ENCODE peak calls at places on chromosomes 4 and X, in six cellular contexts. One of them, this sample, is unnamed.

GRCh38 chr4:180296036-180296599 is 1947.1 kb upstream of the TENM3 start:
- DNase-seq in NB4: no peak
- DNase-seq in glutamatergic neuron: no peak
- DNase-seq in left lung: no peak
- DNase-seq in HFFc6: no peak
- DNase-seq in ovary: no peak
- DNase-seq in this sample: no peak

GRCh38 chr4:182955411-182955810 is 38.2 kb upstream of the DCTD start:
- DNase-seq in NB4: no peak
- DNase-seq in glutamatergic neuron: no peak
- DNase-seq in left lung: no peak
- DNase-seq in HFFc6: peak; percentile 73
- DNase-seq in ovary: no peak
- DNase-seq in this sample: no peak

GRCh38 chr4:182628000-182628399 is 289.2 kb downstream of the DCTD start:
- DNase-seq in NB4: no peak
- DNase-seq in glutamatergic neuron: no peak
- DNase-seq in left lung: no peak
- DNase-seq in HFFc6: no peak
- DNase-seq in ovary: no peak
- DNase-seq in this sample: no peak

GRCh38 chr4:185318679-185319078 is 77.0 kb downstream of the LRP2BP start:
- DNase-seq in NB4: peak; percentile 49
- DNase-seq in glutamatergic neuron: no peak
- DNase-seq in left lung: no peak
- DNase-seq in HFFc6: no peak
- DNase-seq in ovary: no peak
- DNase-seq in this sample: no peak

GRCh38 chrX:21655901-21656586 is 2.1 kb downstream of the KLHL34 start:
- DNase-seq in NB4: no peak
- DNase-seq in glutamatergic neuron: no peak
- DNase-seq in left lung: peak; percentile 43
- DNase-seq in HFFc6: no peak
- DNase-seq in ovary: peak; percentile 19
- DNase-seq in this sample: no peak

GRCh38 chr4:10405672-10406071 is 51.6 kb downstream of the ZNF518B start:
- DNase-seq in NB4: no peak
- DNase-seq in glutamatergic neuron: no peak
- DNase-seq in left lung: no peak
- DNase-seq in HFFc6: no peak
- DNase-seq in ovary: no peak
- DNase-seq in this sample: no peak

GRCh38 chrX:133746593-133746992 is 238.8 kb downstream of the GPC3 start:
- DNase-seq in NB4: no peak
- DNase-seq in glutamatergic neuron: no peak
- DNase-seq in left lung: no peak
- DNase-seq in HFFc6: no peak
- DNase-seq in ovary: no peak
- DNase-seq in this sample: no peak

GRCh38 chrX:34848281-34848680 is 94.3 kb upstream of the FAM47B start:
- DNase-seq in NB4: no peak
- DNase-seq in glutamatergic neuron: no peak
- DNase-seq in left lung: no peak
- DNase-seq in HFFc6: peak; percentile 63
- DNase-seq in ovary: no peak
- DNase-seq in this sample: no peak

GRCh38 chr4:38667005-38667771 is 3.2 kb downstream of the KLF3 start:
- DNase-seq in NB4: peak; percentile 98
- DNase-seq in glutamatergic neuron: peak; percentile 48
- DNase-seq in left lung: no peak
- DNase-seq in HFFc6: peak; percentile 94
- DNase-seq in ovary: peak; percentile 80
- DNase-seq in this sample: peak; percentile 52

GRCh38 chr4:52376107-52376704 is 282.9 kb downstream of the USP46 start:
- DNase-seq in NB4: peak; percentile 51
- DNase-seq in glutamatergic neuron: no peak
- DNase-seq in left lung: no peak
- DNase-seq in HFFc6: peak; percentile 17
- DNase-seq in ovary: no peak
- DNase-seq in this sample: peak; percentile 47

GRCh38 chr4:101678180-101678579 is 112.3 kb upstream of the BANK1 start:
- DNase-seq in NB4: no peak
- DNase-seq in glutamatergic neuron: no peak
- DNase-seq in left lung: no peak
- DNase-seq in HFFc6: peak; percentile 52
- DNase-seq in ovary: no peak
- DNase-seq in this sample: no peak

GRCh38 chr4:71209161-71209560 is 129.7 kb upstream of the SLC4A4 start:
- DNase-seq in NB4: no peak
- DNase-seq in glutamatergic neuron: no peak
- DNase-seq in left lung: no peak
- DNase-seq in HFFc6: peak; percentile 66
- DNase-seq in ovary: no peak
- DNase-seq in this sample: no peak

GRCh38 chr4:55609393-55609821 is 17.4 kb upstream of the PDCL2 start:
- DNase-seq in NB4: no peak
- DNase-seq in glutamatergic neuron: no peak
- DNase-seq in left lung: no peak
- DNase-seq in HFFc6: no peak
- DNase-seq in ovary: no peak
- DNase-seq in this sample: no peak

GRCh38 chrX:56800801-56801200 is 71.8 kb downstream of the NBDY start:
- DNase-seq in NB4: peak; percentile 6
- DNase-seq in glutamatergic neuron: no peak
- DNase-seq in left lung: no peak
- DNase-seq in HFFc6: no peak
- DNase-seq in ovary: no peak
- DNase-seq in this sample: no peak

GRCh38 chrX:56797966-56798711 is 69.1 kb downstream of the NBDY start:
- DNase-seq in NB4: no peak
- DNase-seq in glutamatergic neuron: no peak
- DNase-seq in left lung: no peak
- DNase-seq in HFFc6: no peak
- DNase-seq in ovary: no peak
- DNase-seq in this sample: no peak

GRCh38 chrX:56796641-56797395 is 67.8 kb downstream of the NBDY start:
- DNase-seq in NB4: no peak
- DNase-seq in glutamatergic neuron: no peak
- DNase-seq in left lung: no peak
- DNase-seq in HFFc6: no peak
- DNase-seq in ovary: no peak
- DNase-seq in this sample: no peak

GRCh38 chrX:56800307-56800706 is 71.3 kb downstream of the NBDY start:
- DNase-seq in NB4: no peak
- DNase-seq in glutamatergic neuron: no peak
- DNase-seq in left lung: no peak
- DNase-seq in HFFc6: no peak
- DNase-seq in ovary: no peak
- DNase-seq in this sample: no peak

GRCh38 chrX:56798866-56799864 is 70.1 kb downstream of the NBDY start:
- DNase-seq in NB4: no peak
- DNase-seq in glutamatergic neuron: no peak
- DNase-seq in left lung: no peak
- DNase-seq in HFFc6: no peak
- DNase-seq in ovary: peak; percentile 66
- DNase-seq in this sample: no peak
- TF ChIP-seq CTCF in NB4: no peak
- TF ChIP-seq CTCF in glutamatergic neuron: no peak
- TF ChIP-seq CTCF in left lung: no peak
- TF ChIP-seq CTCF in HFFc6: no peak
- TF ChIP-seq CTCF in ovary: no peak
- TF ChIP-seq CTCF in this sample: no peak

GRCh38 chr4:136651932-136652331 is 880.4 kb downstream of the PCDH18 start:
- DNase-seq in NB4: no peak
- DNase-seq in glutamatergic neuron: no peak
- DNase-seq in left lung: no peak
- DNase-seq in HFFc6: no peak
- DNase-seq in ovary: no peak
- DNase-seq in this sample: no peak
- TF ChIP-seq CTCF in NB4: no peak
- TF ChIP-seq CTCF in glutamatergic neuron: no peak
- TF ChIP-seq CTCF in left lung: no peak
- TF ChIP-seq CTCF in HFFc6: no peak
- TF ChIP-seq CTCF in ovary: no peak
- TF ChIP-seq CTCF in this sample: no peak

DNA sequence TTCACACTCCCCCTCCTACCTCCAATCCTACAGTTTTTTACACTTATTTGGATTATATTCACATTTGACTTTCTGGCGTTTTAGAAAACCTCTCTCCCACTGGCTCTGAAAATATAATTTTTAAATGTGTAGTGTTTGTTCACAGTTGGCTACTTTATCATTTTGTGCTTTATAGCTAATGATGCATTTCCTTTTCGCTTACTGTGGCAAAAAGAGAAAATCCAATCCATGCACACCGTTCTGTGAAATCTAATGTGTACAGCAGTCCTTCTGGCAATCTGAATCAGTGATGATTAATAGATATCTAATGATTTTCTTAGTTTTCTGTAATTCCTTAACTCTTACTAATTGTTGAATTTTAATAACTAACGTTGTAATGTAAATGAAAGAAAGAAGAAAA is 271.5 kb downstream of the ARAP2 start:
- DNase-seq in NB4: no peak
- DNase-seq in glutamatergic neuron: no peak
- DNase-seq in left lung: no peak
- DNase-seq in HFFc6: no peak
- DNase-seq in ovary: no peak
- DNase-seq in this sample: no peak
- TF ChIP-seq CTCF in NB4: no peak
- TF ChIP-seq CTCF in glutamatergic neuron: no peak
- TF ChIP-seq CTCF in left lung: no peak
- TF ChIP-seq CTCF in HFFc6: no peak
- TF ChIP-seq CTCF in ovary: no peak
- TF ChIP-seq CTCF in this sample: no peak

DNA sequence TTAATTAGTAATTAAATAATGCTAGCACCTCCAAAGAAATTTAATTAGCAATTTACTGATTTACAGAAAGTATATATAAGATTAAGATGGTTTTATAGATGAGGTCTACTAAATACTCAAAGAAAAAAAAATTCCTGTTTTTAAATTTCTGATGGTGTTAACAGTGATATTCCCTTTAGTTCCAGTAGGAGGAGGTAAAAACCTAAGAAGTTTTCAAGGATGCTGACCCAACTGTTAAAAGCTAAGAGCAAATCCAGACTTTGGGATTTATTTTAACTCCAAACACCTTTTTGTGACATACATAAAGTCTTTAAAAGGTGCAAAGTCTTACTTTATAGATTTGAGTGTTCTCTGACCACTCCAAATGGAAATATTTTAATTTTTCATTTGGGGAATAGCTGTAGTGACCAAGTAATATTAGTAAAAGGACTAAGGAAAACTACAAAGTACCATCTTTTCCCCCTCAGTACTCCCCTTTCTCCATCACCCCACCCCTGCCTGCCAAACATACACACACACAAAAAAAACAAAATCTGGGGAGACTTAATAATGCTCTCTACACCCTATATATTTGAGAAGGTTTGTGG is 34.2 kb upstream of the CSN1S1 start:
- DNase-seq in NB4: peak; percentile 2
- DNase-seq in glutamatergic neuron: no peak
- DNase-seq in left lung: no peak
- DNase-seq in HFFc6: no peak
- DNase-seq in ovary: no peak
- DNase-seq in this sample: no peak
- TF ChIP-seq CTCF in NB4: no peak
- TF ChIP-seq CTCF in glutamatergic neuron: peak; percentile 77
- TF ChIP-seq CTCF in left lung: peak; percentile 23
- TF ChIP-seq CTCF in HFFc6: peak; percentile 46
- TF ChIP-seq CTCF in ovary: no peak
- TF ChIP-seq CTCF in this sample: peak; percentile 73

DNA sequence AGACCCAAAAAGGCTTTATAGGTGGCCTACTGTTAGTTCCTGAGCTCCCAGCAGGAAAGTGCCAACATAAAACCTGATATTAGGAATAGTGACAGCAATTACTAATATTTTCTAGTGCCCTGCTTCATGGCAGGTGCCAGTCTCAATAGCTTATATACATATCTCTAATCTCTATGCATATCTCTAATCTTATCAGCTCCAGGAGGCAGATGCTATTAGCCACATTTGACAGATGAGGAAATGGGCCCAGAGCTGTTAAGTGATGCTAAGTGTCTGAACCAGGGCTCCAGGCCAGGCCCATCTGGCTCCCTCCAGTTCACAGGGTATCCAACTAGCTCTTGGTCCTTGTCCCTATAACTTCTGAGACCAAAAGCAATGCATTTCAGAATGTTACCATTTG is 142.5 kb downstream of the CHIC2 start:
- DNase-seq in NB4: no peak
- DNase-seq in glutamatergic neuron: no peak
- DNase-seq in left lung: no peak
- DNase-seq in HFFc6: no peak
- DNase-seq in ovary: no peak
- DNase-seq in this sample: no peak
- TF ChIP-seq CTCF in NB4: no peak
- TF ChIP-seq CTCF in glutamatergic neuron: no peak
- TF ChIP-seq CTCF in left lung: no peak
- TF ChIP-seq CTCF in HFFc6: no peak
- TF ChIP-seq CTCF in ovary: no peak
- TF ChIP-seq CTCF in this sample: no peak

GRCh38 chrX:40169193-40170086 is 71.7 kb upstream of the BCOR start:
- DNase-seq in NB4: peak; percentile 84
- DNase-seq in glutamatergic neuron: peak; percentile 70
- DNase-seq in left lung: peak; percentile 71
- DNase-seq in HFFc6: no peak
- DNase-seq in ovary: peak; percentile 85
- DNase-seq in this sample: peak; percentile 62
- TF ChIP-seq CTCF in NB4: peak; percentile 65
- TF ChIP-seq CTCF in glutamatergic neuron: peak; percentile 56
- TF ChIP-seq CTCF in left lung: peak; percentile 10
- TF ChIP-seq CTCF in HFFc6: peak; percentile 45
- TF ChIP-seq CTCF in ovary: no peak
- TF ChIP-seq CTCF in this sample: peak; percentile 65

GRCh38 chrX:9501362-9501761 is 36.5 kb downstream of the TBL1X start:
- DNase-seq in NB4: peak; percentile 23
- DNase-seq in glutamatergic neuron: no peak
- DNase-seq in left lung: no peak
- DNase-seq in HFFc6: no peak
- DNase-seq in ovary: no peak
- DNase-seq in this sample: no peak
- TF ChIP-seq CTCF in NB4: no peak
- TF ChIP-seq CTCF in glutamatergic neuron: no peak
- TF ChIP-seq CTCF in left lung: no peak
- TF ChIP-seq CTCF in HFFc6: no peak
- TF ChIP-seq CTCF in ovary: no peak
- TF ChIP-seq CTCF in this sample: no peak

This sample was measured in neural crest cell.